ENCODE peak calls at places on chromosomes 7 and 10, in six cellular contexts. F, R, J, K, C and Z are unnamed samples.

GRCh38 chr10:61643316-61643751 is 19.4 kb upstream of the CABCOCO1 start:
- DNase-seq in F (peak), R (no peak), J (no peak), K (no peak), C (no peak), Z (no peak)

GRCh38 chr7:83486957-83487356 is 162.0 kb downstream of the SEMA3E start:
- DNase-seq in F (no peak), R (no peak), J (no peak), K (no peak), C (no peak), Z (no peak)

GRCh38 chr7:55512635-55513034 is 59.7 kb downstream of the VOPP1 start:
- DNase-seq in F (no peak), R (no peak), J (no peak), K (no peak), C (no peak), Z (no peak)

GRCh38 chr7:131106681-131107342 is 220.9 kb upstream of the MKLN1 start:
- DNase-seq in F (no peak), R (peak), J (no peak), K (peak), C (peak), Z (no peak)

GRCh38 chr7:74262639-74263398 is 8.6 kb upstream of the RFC2 start:
- DNase-seq in F (no peak), R (no peak), J (no peak), K (no peak), C (no peak), Z (no peak)

GRCh38 chr7:62361-63116 is 129.8 kb upstream of the FAM20C start:
- DNase-seq in F (no peak), R (peak), J (no peak), K (no peak), C (no peak), Z (no peak)

GRCh38 chr7:43905954-43906326 is 456 bp downstream of the URGCP start:
- DNase-seq in F (peak), R (peak), J (peak), K (no peak), C (peak), Z (no peak)

GRCh38 chr7:130901209-130901783 is 167.3 kb upstream of the KLF14 start:
- DNase-seq in F (peak), R (peak), J (no peak), K (no peak), C (no peak), Z (no peak)

GRCh38 chr10:32981760-32982159 is 23.7 kb upstream of the ITGB1 start:
- DNase-seq in F (peak), R (peak), J (no peak), K (no peak), C (no peak), Z (peak)

GRCh38 chr10:74963549-74963948 is 137.1 kb downstream of the KAT6B start:
- DNase-seq in F (no peak), R (no peak), J (no peak), K (no peak), C (no peak), Z (no peak)

GRCh38 chr7:52026140-52026539 is 709.5 kb upstream of the COBL start:
- DNase-seq in F (no peak), R (no peak), J (no peak), K (no peak), C (no peak), Z (no peak)

GRCh38 chr7:90626011-90626410 is 29.9 kb downstream of the CDK14 start:
- DNase-seq in F (peak), R (no peak), J (no peak), K (no peak), C (no peak), Z (no peak)

GRCh38 chr10:110074986-110075664 is 67.3 kb downstream of the ADD3 start:
- DNase-seq in F (peak), R (no peak), J (no peak), K (no peak), C (no peak), Z (no peak)

GRCh38 chr7:128876978-128877755 is 14.5 kb downstream of the ATP6V1F start:
- DNase-seq in F (no peak), R (peak), J (no peak), K (no peak), C (no peak), Z (no peak)

GRCh38 chr7:24786941-24787340 is 29.7 kb upstream of the GSDME start:
- DNase-seq in F (peak), R (peak), J (peak), K (no peak), C (no peak), Z (no peak)

GRCh38 chr7:25852249-25852994 is 299.6 kb upstream of the NFE2L3 start:
- DNase-seq in F (no peak), R (peak), J (no peak), K (no peak), C (peak), Z (no peak)

GRCh38 chr10:71888623-71889387 is 37.8 kb upstream of the PSAP start:
- DNase-seq in F (peak), R (peak), J (peak), K (peak), C (peak), Z (peak)

GRCh38 chr7:123823898-123824753 is 20.8 kb upstream of the HYAL4 start:
- DNase-seq in F (no peak), R (no peak), J (no peak), K (no peak), C (no peak), Z (no peak)

GRCh38 chr10:34615770-34616169 is 199.3 kb downstream of the PARD3 start:
- DNase-seq in F (no peak), R (no peak), J (no peak), K (no peak), C (no peak), Z (no peak)

GRCh38 chr7:137454169-137455166 is 110.9 kb upstream of the PTN start:
- DNase-seq in F (peak), R (peak), J (peak), K (no peak), C (no peak), Z (peak)

GRCh38 chr7:106095634-106096033 is 16.5 kb downstream of the SYPL1 start:
- DNase-seq in F (no peak), R (no peak), J (no peak), K (no peak), C (no peak), Z (no peak)

GRCh38 chr10:22988581-22989360 is 60.9 kb downstream of the ARMC3 start:
- DNase-seq in F (peak), R (no peak), J (peak), K (peak), C (peak), Z (peak)

GRCh38 chr10:83542774-83543291 is 596.5 kb upstream of the GHITM start:
- DNase-seq in F (peak), R (no peak), J (no peak), K (no peak), C (no peak), Z (no peak)

GRCh38 chr7:2856388-2857169 is 12.5 kb upstream of the GNA12 start:
- DNase-seq in F (no peak), R (no peak), J (no peak), K (no peak), C (no peak), Z (no peak)

GRCh38 chr7:151142686-151143040 is 24.8 kb downstream of the GBX1 start:
- DNase-seq in F (no peak), R (peak), J (peak), K (peak), C (no peak), Z (no peak)